ENCODE peak calls at places on chromosomes 13 and 19, in four cellular contexts. A is natural killer cell, E is transverse colon, T is breast epithelium. U is an unnamed sample.

GRCh38 chr13:31267126-31267784 is 67.5 kb downstream of the B3GLCT start:
- DNase-seq in A (no peak), E (no peak), T (no peak), U (no peak)

GRCh38 chr19:18278521-18279265 is 2.7 kb downstream of the JUND start:
- DNase-seq in E (peak; percentile 55), A (peak; percentile 64), T (no peak), U (peak; percentile 68)

GRCh38 chr19:33292595-33293254 is 9.6 kb downstream of the CEBPA start:
- DNase-seq in T (no peak), A (no peak), E (peak; percentile 78), U (peak; percentile 81)

GRCh38 chr19:8334458-8335342 is 8.4 kb downstream of the KANK3 start:
- DNase-seq in A (no peak), E (peak; percentile 69), T (no peak), U (peak; percentile 81)

GRCh38 chr19:34226036-34226435 is 28.3 kb upstream of the GARRE1 start:
- DNase-seq in A (no peak), E (no peak), T (no peak), U (no peak)

GRCh38 chr19:2252481-2253105 is 3.5 kb downstream of the AMH start:
- DNase-seq in A (no peak), E (no peak), T (no peak), U (no peak)

GRCh38 chr13:111533900-111534645 is 213.6 kb downstream of the TEX29 start:
- DNase-seq in A (no peak), T (no peak), E (no peak), U (no peak)

GRCh38 chr19:8580710-8581281 is 3.6 kb upstream of the MYO1F start:
- DNase-seq in A (peak; percentile 90), E (peak; percentile 85), T (peak; percentile 72), U (peak; percentile 89)

GRCh38 chr13:65966991-65967451 is 1263.1 kb downstream of the PCDH9 start:
- DNase-seq in A (no peak), T (no peak), E (no peak), U (no peak)

GRCh38 chr13:37540228-37540627 is 58.3 kb downstream of the POSTN start:
- DNase-seq in A (no peak), E (no peak), T (no peak), U (no peak)

GRCh38 chr13:28494861-28495585 is at the start of gene FLT1:
- DNase-seq in T (no peak), E (no peak), A (peak; percentile 19), U (peak; percentile 48)

GRCh38 chr13:49454388-49455015 is 10.4 kb downstream of the SETDB2 start:
- DNase-seq in T (no peak), A (no peak), E (no peak), U (no peak)

GRCh38 chr19:6866646-6867255 is 20.6 kb upstream of the ADGRE1 start:
- DNase-seq in E (peak; percentile 47), T (no peak), A (no peak), U (no peak)

GRCh38 chr13:76425930-76426329 is 460.3 kb downstream of the KCTD12 start:
- DNase-seq in T (no peak), E (no peak), A (no peak), U (peak; percentile 3)

GRCh38 chr13:102648046-102648445 is 46.8 kb downstream of the METTL21C start:
- DNase-seq in E (no peak), T (no peak), A (no peak), U (no peak)

GRCh38 chr13:34869737-34870136 is 72.3 kb upstream of the NBEA start:
- DNase-seq in A (no peak), E (no peak), T (no peak), U (no peak)

GRCh38 chr19:31548941-31549340 is 199.7 kb upstream of the TSHZ3 start:
- DNase-seq in T (no peak), E (no peak), A (no peak), U (no peak)

GRCh38 chr13:36353001-36353400 is 6.8 kb upstream of the SPART start:
- DNase-seq in T (no peak), A (no peak), E (no peak), U (no peak)

GRCh38 chr19:39514840-39515550 is at the start of gene SELENOV:
- DNase-seq in T (no peak), E (no peak), A (no peak), U (no peak)

GRCh38 chr13:71624641-71625040 is 242.4 kb downstream of the DACH1 start:
- DNase-seq in A (no peak), T (no peak), E (no peak), U (no peak)

GRCh38 chr19:45424191-45425058 is 708 bp upstream of the ERCC1 start:
- DNase-seq in E (peak; percentile 75), T (no peak), A (peak; percentile 48), U (peak; percentile 76)

GRCh38 chr13:34207872-34208271 is 389.9 kb downstream of the RFC3 start:
- DNase-seq in A (no peak), T (no peak), E (no peak), U (no peak)

GRCh38 chr13:44237276-44237767 is 136.3 kb upstream of the SERP2 start:
- DNase-seq in T (no peak), A (no peak), E (peak; percentile 47), U (peak; percentile 33)

GRCh38 chr13:79434578-79434977 is 28.5 kb upstream of the RBM26 start:
- DNase-seq in E (no peak), A (no peak), T (no peak), U (no peak)

GRCh38 chr19:10318807-10319426 is 3.1 kb upstream of the FDX2 start:
- DNase-seq in A (no peak), T (no peak), E (no peak), U (no peak)

GRCh38 chr19:5130371-5131030 is 161.6 kb downstream of the KDM4B start:
- DNase-seq in E (peak; percentile 52), A (peak; percentile 36), T (no peak), U (peak; percentile 38)

GRCh38 chr13:97542102-97542501 is 108.1 kb downstream of the RAP2A start:
- DNase-seq in T (no peak), E (no peak), A (no peak), U (no peak)

GRCh38 chr19:7340959-7341837 is 7.5 kb upstream of the ARHGEF18 start:
- DNase-seq in E (peak; percentile 90), T (peak; percentile 73), A (peak; percentile 86), U (peak; percentile 92)

GRCh38 chr13:109281823-109282239 is 504.6 kb downstream of the IRS2 start:
- DNase-seq in E (no peak), T (no peak), A (no peak), U (no peak)

GRCh38 chr13:27264181-27264580 is 6.4 kb upstream of the RASL11A start:
- DNase-seq in A (no peak), T (no peak), E (no peak), U (no peak)

GRCh38 chr19:35154535-35155406 is at the start of gene FXYD5:
- DNase-seq in T (peak; percentile 72), E (peak; percentile 77), A (peak; percentile 63), U (peak; percentile 74)

GRCh38 chr19:1857648-1858326 is 5.6 kb downstream of the KLF16 start:
- DNase-seq in T (no peak), E (peak; percentile 81), A (no peak), U (peak; percentile 92)

GRCh38 chr13:102873653-102874052 is 27.8 kb downstream of the ERCC5 start:
- DNase-seq in T (no peak), E (no peak), A (no peak), U (no peak)

GRCh38 chr13:99085139-99085845 is 107.4 kb upstream of the DOCK9 start:
- DNase-seq in E (no peak), T (no peak), A (no peak), U (no peak)

GRCh38 chr19:14248578-14249011 is 42.6 kb upstream of the ADGRL1 start:
- DNase-seq in A (peak; percentile 36), E (peak; percentile 35), T (no peak), U (peak; percentile 37)

GRCh38 chr19:9309974-9310446 is 372 bp upstream of the ZNF699 start:
- DNase-seq in E (peak; percentile 91), A (no peak), T (peak; percentile 89), U (peak; percentile 89)